ENCODE peak calls at places on chromosomes 13 and 19, in four cellular contexts. M, Y, G and V are unnamed samples. For H3K4me1, the result is how much of the 10 kb centered on the place peaks cover.

GRCh38 chr19:16836115-16836905 is 7.1 kb downstream of the SIN3B start:
- DNase-seq in M (peak), Y (no peak), G (peak), V (peak)

GRCh38 chr19:42606660-42607351 is 12.1 kb upstream of the CEACAM8 start:
- DNase-seq in M (peak), Y (no peak), G (no peak), V (peak)

GRCh38 chr13:30840515-30840914 is 65.6 kb upstream of the MEDAG start:
- DNase-seq in M (no peak), Y (no peak), G (no peak), V (no peak)

GRCh38 chr19:48870048-48870447 is 1.6 kb upstream of the PLEKHA4 start:
- DNase-seq in M (no peak), Y (no peak), G (no peak), V (no peak)

GRCh38 chr13:90315061-90315460 is 1032.4 kb upstream of the MIR17HG start:
- DNase-seq in M (no peak), Y (no peak), G (no peak), V (no peak)

GRCh38 chr13:65236841-65237418 is 1993.2 kb downstream of the PCDH9 start:
- DNase-seq in M (no peak), Y (no peak), G (no peak), V (no peak)

GRCh38 chr19:10417598-10418280 is 2.6 kb upstream of the PDE4A start:
- DNase-seq in M (no peak), Y (no peak), G (no peak), V (no peak)

GRCh38 chr13:83819156-83819555 is 63.1 kb downstream of the SLITRK1 start:
- DNase-seq in M (no peak), Y (no peak), G (no peak), V (no peak)

GRCh38 chr19:51916167-51916566 is 11.1 kb upstream of the ZNF613 start:
- DNase-seq in M (no peak), Y (no peak), G (no peak), V (no peak)

GRCh38 chr13:37023871-37024270 is 23.3 kb downstream of the EXOSC8 start:
- DNase-seq in M (no peak), Y (no peak), G (no peak), V (no peak)

GRCh38 chr19:30226464-30227070 is 145.6 kb upstream of the ZNF536 start:
- DNase-seq in M (peak), Y (no peak), G (no peak), V (peak)

GRCh38 chr13:66576381-66576780 is 653.8 kb downstream of the PCDH9 start:
- DNase-seq in M (no peak), Y (no peak), G (no peak), V (no peak)

GRCh38 chr13:107130516-107130915 is 562.6 kb upstream of the ARGLU1 start:
- DNase-seq in M (no peak), Y (no peak), G (no peak), V (no peak)

GRCh38 chr13:74931698-74932433 is 550.1 kb downstream of the TBC1D4 start:
- DNase-seq in M (no peak), Y (no peak), G (no peak), V (no peak)

GRCh38 chr13:52010890-52011689 is at the start of gene ATP7B:
- DNase-seq in M (peak), Y (peak), G (no peak), V (peak)

GRCh38 chr19:14107581-14108461 is 9.7 kb downstream of the PRKACA start:
- DNase-seq in M (no peak), Y (peak), G (no peak), V (no peak)

GRCh38 chr13:48144413-48145035 is 49.6 kb upstream of the MED4 start:
- DNase-seq in M (peak), Y (peak), G (peak), V (no peak)

GRCh38 chr13:113298001-113298945 is 1.2 kb downstream of the LAMP1 start:
- DNase-seq in M (no peak), Y (no peak), G (no peak), V (no peak)

GRCh38 chr13:106349080-106349841 is 186.2 kb downstream of the EFNB2 start:
- DNase-seq in M (peak), Y (no peak), G (no peak), V (peak)

GRCh38 chr13:41678320-41678719 is 221.0 kb downstream of the RGCC start:
- DNase-seq in M (no peak), Y (no peak), G (no peak), V (no peak)

GRCh38 chr13:44410328-44410859 is 36.8 kb downstream of the SERP2 start:
- DNase-seq in M (peak), Y (peak), G (no peak), V (no peak)

GRCh38 chr19:18340990-18341868 is 831 bp downstream of the PGPEP1 start:
- DNase-seq in M (peak), Y (peak), G (peak), V (peak)
- TF ChIP-seq CTCF in M (peak), Y (no peak), G (no peak), V (no peak)

DNA sequence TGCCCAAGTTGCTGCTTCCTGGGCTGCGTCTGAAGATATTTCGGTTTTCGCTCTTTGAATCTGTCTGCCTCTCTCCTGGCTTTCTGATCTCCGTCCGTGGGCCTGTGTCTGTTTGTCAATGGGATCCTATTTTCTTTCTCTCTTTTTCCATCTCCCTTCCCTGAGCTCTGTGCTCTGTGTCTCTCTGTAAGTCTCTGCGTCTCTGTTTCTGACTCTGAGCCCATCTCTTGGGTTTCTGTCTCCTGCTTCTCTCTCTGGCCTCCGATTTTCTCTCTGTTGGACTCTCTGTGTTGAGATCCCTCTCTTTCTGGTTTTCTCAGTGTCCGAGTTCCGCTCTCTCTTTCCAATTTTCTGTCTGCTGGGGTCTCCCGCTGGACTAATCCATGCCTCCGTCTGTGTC is 1.7 kb downstream of the PRKCG start:
- DNase-seq in M (no peak), Y (no peak), G (no peak), V (no peak)
- H3K4me1 ChIP-seq in M (under half), Y (under half), G (under half), V (under half)

DNA sequence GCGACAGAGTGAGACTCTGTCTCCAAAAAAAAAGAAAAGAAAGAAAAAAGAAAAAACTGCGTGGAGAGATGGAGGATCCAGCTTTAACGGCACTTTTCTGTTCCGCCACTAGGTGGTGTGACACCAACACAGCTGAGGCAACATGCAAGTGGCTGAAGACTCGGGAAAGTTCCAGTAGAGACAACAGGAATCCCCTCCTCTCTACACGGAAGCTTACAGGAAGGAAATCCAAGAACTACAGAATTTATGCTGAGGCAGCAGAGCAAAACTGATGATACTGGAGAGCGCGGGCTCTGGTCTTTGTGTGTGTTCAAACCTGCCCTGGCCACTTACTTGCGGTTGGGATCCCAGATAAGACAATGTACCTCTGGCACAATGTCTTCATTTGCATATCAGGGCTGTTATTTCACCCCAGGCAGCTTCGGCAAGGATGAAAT is 9.9 kb downstream of the RANBP3 start:
- DNase-seq in M (peak), Y (no peak), G (peak), V (no peak)
- TF ChIP-seq CTCF in M (peak), Y (peak), G (peak), V (peak)

GRCh38 chr19:50330365-50331078 is 1.3 kb upstream of the KCNC3 start:
- DNase-seq in M (peak), Y (peak), G (peak), V (peak)
- H3K4me1 ChIP-seq in M (under half), Y (under half), G (under half), V (half or more)